ENCODE peak calls at places on chromosomes 16 and 17, in six cellular contexts. D is thoracic aorta, E is hepatocyte, F is ovary, B is lower lobe of right lung, O is SJSA1. W is an unnamed sample.

GRCh38 chr17:70037498-70037897 is 37.5 kb upstream of the KCNJ16 start:
- DNase-seq in D (no peak), E (no peak), F (no peak), B (no peak), O (no peak), W (no peak)

GRCh38 chr16:19307587-19308241 is 22.2 kb downstream of the CLEC19A start:
- DNase-seq in D (no peak), E (no peak), F (no peak), B (no peak), O (no peak), W (no peak)

GRCh38 chr17:72022328-72022727 is 98.5 kb upstream of the SOX9 start:
- DNase-seq in D (no peak), E (no peak), F (no peak), B (no peak), O (no peak), W (no peak)

GRCh38 chr17:39450847-39451581 is at the start of gene MED1:
- DNase-seq in D (peak), E (peak), F (peak), B (peak), O (peak), W (peak)

GRCh38 chr16:69240336-69240735 is 53.4 kb downstream of the SNTB2 start:
- DNase-seq in D (no peak), E (no peak), F (no peak), B (no peak), O (no peak), W (peak)

GRCh38 chr16:85858984-85859817 is 39.8 kb upstream of the IRF8 start:
- DNase-seq in D (no peak), E (no peak), F (no peak), B (no peak), O (peak), W (no peak)

GRCh38 chr16:79430129-79430789 is 170.3 kb downstream of the MAF start:
- DNase-seq in D (no peak), E (no peak), F (no peak), B (no peak), O (no peak), W (no peak)

GRCh38 chr16:16036359-16036792 is 87.0 kb downstream of the ABCC1 start:
- DNase-seq in D (no peak), E (no peak), F (no peak), B (peak), O (no peak), W (no peak)

GRCh38 chr16:72355561-72355960 is 183.6 kb upstream of the PMFBP1 start:
- DNase-seq in D (no peak), E (no peak), F (no peak), B (no peak), O (no peak), W (peak)

GRCh38 chr16:89401641-89402445 is 88.5 kb downstream of the ANKRD11 start:
- DNase-seq in D (no peak), E (no peak), F (no peak), B (no peak), O (no peak), W (peak)

GRCh38 chr17:58693208-58693607 is 806 bp downstream of the RAD51C start:
- DNase-seq in D (no peak), E (no peak), F (no peak), B (no peak), O (no peak), W (no peak)

GRCh38 chr16:23607740-23608139 is 11.6 kb upstream of the NDUFAB1 start:
- DNase-seq in D (no peak), E (no peak), F (no peak), B (no peak), O (no peak), W (no peak)

DNA sequence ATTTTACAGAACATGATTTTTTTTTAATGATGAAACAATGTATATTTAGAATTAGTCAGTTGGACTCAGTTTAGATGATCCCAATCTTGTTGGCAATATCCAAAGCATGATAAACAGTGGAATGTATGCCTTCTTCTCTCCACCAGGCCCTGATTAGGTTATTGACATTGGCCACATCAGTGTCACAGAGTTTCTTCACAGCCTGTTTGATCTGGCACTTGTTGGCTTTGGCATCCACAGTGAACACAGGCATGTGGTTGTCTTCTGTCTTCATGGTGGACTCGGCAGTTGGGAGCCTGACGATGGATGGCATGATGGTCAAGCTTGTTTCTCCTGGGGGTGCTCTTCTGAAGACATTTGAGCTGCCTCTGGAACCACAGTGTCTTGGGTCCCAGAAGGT is 317.5 kb downstream of the PMP22 start:
- DNase-seq in D (no peak), E (no peak), F (no peak), B (no peak), O (no peak), W (no peak)
- H3K4me3 ChIP-seq in D (no peak), E (no peak), F (no peak), B (no peak), O (no peak), W (no peak)

GRCh38 chr16:50272687-50273381 is 6.5 kb downstream of the ADCY7 start:
- DNase-seq in D (no peak), E (no peak), F (no peak), B (no peak), O (no peak), W (no peak)

GRCh38 chr16:50273888-50274770 is 7.8 kb downstream of the ADCY7 start:
- DNase-seq in D (no peak), E (no peak), F (no peak), B (peak), O (no peak), W (no peak)

GRCh38 chr16:50274771-50275415 is 8.5 kb downstream of the ADCY7 start:
- DNase-seq in D (no peak), E (no peak), F (no peak), B (no peak), O (no peak), W (no peak)

GRCh38 chr16:50272111-50272571 is 5.8 kb downstream of the ADCY7 start:
- DNase-seq in D (no peak), E (no peak), F (no peak), B (no peak), O (no peak), W (no peak)

GRCh38 chr16:50273382-50273690 is 7.0 kb downstream of the ADCY7 start:
- DNase-seq in D (no peak), E (no peak), F (no peak), B (no peak), O (no peak), W (no peak)
- H3K4me3 ChIP-seq in D (no peak), E (no peak), F (no peak), B (no peak), O (no peak), W (no peak)

GRCh38 chr17:14015286-14015685 is 54.0 kb upstream of the COX10 start:
- DNase-seq in D (no peak), E (no peak), F (no peak), B (no peak), O (no peak), W (no peak)
- H3K4me3 ChIP-seq in D (peak), E (no peak), F (no peak), B (no peak), O (no peak), W (no peak)

GRCh38 chr17:42072323-42073187 is 22.2 kb upstream of the C17orf113 start:
- DNase-seq in D (no peak), E (peak), F (no peak), B (no peak), O (no peak), W (no peak)
- H3K4me3 ChIP-seq in D (peak), E (no peak), F (peak), B (peak), O (peak), W (peak)

GRCh38 chr17:31561469-31562412 is 170.3 kb downstream of the RAB11FIP4 start:
- DNase-seq in D (no peak), E (peak), F (no peak), B (no peak), O (no peak), W (no peak)
- H3K4me3 ChIP-seq in D (peak), E (no peak), F (no peak), B (peak), O (no peak), W (peak)

GRCh38 chr16:81578636-81579413 is 134.2 kb downstream of the CMIP start:
- DNase-seq in D (no peak), E (no peak), F (no peak), B (no peak), O (no peak), W (no peak)
- H3K4me3 ChIP-seq in D (no peak), E (no peak), F (no peak), B (no peak), O (no peak), W (no peak)

DNA sequence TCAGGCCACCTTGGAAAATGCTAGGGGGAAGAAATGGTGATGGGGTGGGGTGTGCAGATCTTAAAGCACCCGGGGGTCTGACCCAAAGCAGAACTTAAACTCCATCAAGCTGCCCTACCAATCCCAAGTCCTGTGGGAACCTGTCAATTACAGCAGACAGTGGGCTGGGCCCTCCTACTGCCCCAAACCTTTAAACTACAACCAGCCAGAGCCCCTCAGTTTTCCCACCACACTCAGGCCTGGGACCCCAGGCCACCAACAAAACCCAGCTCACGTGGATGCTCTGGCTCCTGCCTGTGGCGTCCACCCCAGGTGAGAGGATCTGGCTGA is 2.7 kb downstream of the MYO18A start:
- DNase-seq in D (no peak), E (peak), F (no peak), B (no peak), O (no peak), W (no peak)
- H3K4me3 ChIP-seq in D (no peak), E (no peak), F (no peak), B (peak), O (no peak), W (no peak)

GRCh38 chr17:67478266-67479118 is 101.4 kb downstream of the PITPNC1 start:
- DNase-seq in D (no peak), E (no peak), F (no peak), B (no peak), O (no peak), W (no peak)
- H3K4me3 ChIP-seq in D (no peak), E (no peak), F (no peak), B (no peak), O (no peak), W (no peak)